ENCODE peak calls at places on chromosomes 4 and X, in four cellular contexts. One of them, this sample, is unnamed.

GRCh38 chrX:69152398-69152797 is 12.9 kb downstream of the PJA1 start:
- DNase-seq in astrocyte of the spinal cord: no peak
- DNase-seq in GM12865: no peak
- DNase-seq in PC-9: peak
- DNase-seq in this sample: no peak

GRCh38 chr4:173370130-173370476 is 651 bp upstream of the SAP30 start:
- DNase-seq in PC-9: no peak
- DNase-seq in astrocyte of the spinal cord: no peak
- DNase-seq in GM12865: peak
- DNase-seq in this sample: no peak

GRCh38 chr4:3205995-3206394 is 43.0 kb upstream of the MSANTD1 start:
- DNase-seq in PC-9: no peak
- DNase-seq in astrocyte of the spinal cord: no peak
- DNase-seq in GM12865: no peak
- DNase-seq in this sample: no peak

GRCh38 chrX:2714551-2714950 is 23.5 kb downstream of the CD99 start:
- DNase-seq in astrocyte of the spinal cord: no peak
- DNase-seq in PC-9: no peak
- DNase-seq in GM12865: no peak
- DNase-seq in this sample: no peak

GRCh38 chr4:54958236-54958635 is 167.2 kb downstream of the KDR start:
- DNase-seq in GM12865: no peak
- DNase-seq in astrocyte of the spinal cord: no peak
- DNase-seq in PC-9: no peak
- DNase-seq in this sample: no peak

GRCh38 chrX:16930392-16930791 is 16.1 kb upstream of the REPS2 start:
- DNase-seq in GM12865: no peak
- DNase-seq in astrocyte of the spinal cord: no peak
- DNase-seq in PC-9: no peak
- DNase-seq in this sample: no peak

GRCh38 chr4:134027931-134028330 is 173.7 kb downstream of the PABPC4L start:
- DNase-seq in astrocyte of the spinal cord: peak
- DNase-seq in PC-9: peak
- DNase-seq in GM12865: no peak
- DNase-seq in this sample: no peak

GRCh38 chr4:89653012-89653411 is 183.9 kb downstream of the SNCA start:
- DNase-seq in PC-9: no peak
- DNase-seq in astrocyte of the spinal cord: no peak
- DNase-seq in GM12865: no peak
- DNase-seq in this sample: no peak

GRCh38 chr4:142815834-142816233 is 30.3 kb downstream of the INPP4B start:
- DNase-seq in GM12865: peak
- DNase-seq in astrocyte of the spinal cord: peak
- DNase-seq in PC-9: peak
- DNase-seq in this sample: no peak

GRCh38 chrX:134718329-134719317 is 60.4 kb upstream of the PLAC1 start:
- DNase-seq in PC-9: peak
- DNase-seq in astrocyte of the spinal cord: peak
- DNase-seq in GM12865: peak
- DNase-seq in this sample: no peak

GRCh38 chr4:47349323-47349722 is 114.2 kb downstream of the COMMD8 start:
- DNase-seq in PC-9: no peak
- DNase-seq in GM12865: no peak
- DNase-seq in astrocyte of the spinal cord: peak
- DNase-seq in this sample: no peak

GRCh38 chrX:32489125-32489524 is 722.2 kb downstream of the DMD start:
- DNase-seq in GM12865: no peak
- DNase-seq in PC-9: no peak
- DNase-seq in astrocyte of the spinal cord: no peak
- DNase-seq in this sample: no peak

GRCh38 chrX:32480019-32480418 is 731.3 kb downstream of the DMD start:
- DNase-seq in GM12865: no peak
- DNase-seq in astrocyte of the spinal cord: no peak
- DNase-seq in PC-9: no peak
- DNase-seq in this sample: no peak

GRCh38 chrX:32483534-32484136 is 727.7 kb downstream of the DMD start:
- DNase-seq in astrocyte of the spinal cord: no peak
- DNase-seq in GM12865: no peak
- DNase-seq in PC-9: no peak
- DNase-seq in this sample: no peak
- TF ChIP-seq CTCF in astrocyte of the spinal cord: peak
- TF ChIP-seq CTCF in GM12865: no peak
- TF ChIP-seq CTCF in PC-9: peak
- TF ChIP-seq CTCF in this sample: no peak

GRCh38 chr4:111632752-111633151 is 512.5 kb upstream of the FAM241A start:
- DNase-seq in GM12865: no peak
- DNase-seq in astrocyte of the spinal cord: no peak
- DNase-seq in PC-9: no peak
- DNase-seq in this sample: no peak

GRCh38 chr4:111628437-111628836 is 516.8 kb upstream of the FAM241A start:
- DNase-seq in PC-9: no peak
- DNase-seq in GM12865: no peak
- DNase-seq in astrocyte of the spinal cord: peak
- DNase-seq in this sample: no peak

GRCh38 chr4:111630705-111631104 is 514.5 kb upstream of the FAM241A start:
- DNase-seq in astrocyte of the spinal cord: peak
- DNase-seq in PC-9: no peak
- DNase-seq in GM12865: no peak
- DNase-seq in this sample: no peak

GRCh38 chr4:111633663-111634266 is 511.5 kb upstream of the FAM241A start:
- DNase-seq in PC-9: no peak
- DNase-seq in astrocyte of the spinal cord: no peak
- DNase-seq in GM12865: no peak
- DNase-seq in this sample: no peak

GRCh38 chr4:111631157-111631999 is 513.9 kb upstream of the FAM241A start:
- DNase-seq in GM12865: peak
- DNase-seq in astrocyte of the spinal cord: peak
- DNase-seq in PC-9: no peak
- DNase-seq in this sample: no peak
- TF ChIP-seq CTCF in GM12865: peak
- TF ChIP-seq CTCF in astrocyte of the spinal cord: peak
- TF ChIP-seq CTCF in PC-9: peak
- TF ChIP-seq CTCF in this sample: no peak

GRCh38 chr4:156593464-156593863 is 378.1 kb downstream of the PDGFC start:
- DNase-seq in astrocyte of the spinal cord: no peak
- DNase-seq in GM12865: no peak
- DNase-seq in PC-9: no peak
- DNase-seq in this sample: no peak

GRCh38 chr4:156595041-156595440 is 376.6 kb downstream of the PDGFC start:
- DNase-seq in astrocyte of the spinal cord: no peak
- DNase-seq in PC-9: no peak
- DNase-seq in GM12865: no peak
- DNase-seq in this sample: no peak

GRCh38 chr4:156598138-156598681 is 373.4 kb downstream of the PDGFC start:
- DNase-seq in astrocyte of the spinal cord: peak
- DNase-seq in GM12865: no peak
- DNase-seq in PC-9: peak
- DNase-seq in this sample: no peak

GRCh38 chr4:156594619-156595018 is 377.0 kb downstream of the PDGFC start:
- DNase-seq in PC-9: no peak
- DNase-seq in astrocyte of the spinal cord: no peak
- DNase-seq in GM12865: no peak
- DNase-seq in this sample: no peak

GRCh38 chr4:156596026-156596425 is 375.6 kb downstream of the PDGFC start:
- DNase-seq in GM12865: no peak
- DNase-seq in PC-9: no peak
- DNase-seq in astrocyte of the spinal cord: no peak
- DNase-seq in this sample: no peak
- TF ChIP-seq CTCF in GM12865: no peak
- TF ChIP-seq CTCF in PC-9: no peak
- TF ChIP-seq CTCF in astrocyte of the spinal cord: no peak
- TF ChIP-seq CTCF in this sample: no peak

GRCh38 chrX:148049441-148049840 is 68.3 kb downstream of the FMR1NB start:
- DNase-seq in GM12865: peak
- DNase-seq in PC-9: no peak
- DNase-seq in astrocyte of the spinal cord: peak
- DNase-seq in this sample: no peak
- TF ChIP-seq CTCF in GM12865: peak
- TF ChIP-seq CTCF in PC-9: peak
- TF ChIP-seq CTCF in astrocyte of the spinal cord: peak
- TF ChIP-seq CTCF in this sample: no peak

DNA sequence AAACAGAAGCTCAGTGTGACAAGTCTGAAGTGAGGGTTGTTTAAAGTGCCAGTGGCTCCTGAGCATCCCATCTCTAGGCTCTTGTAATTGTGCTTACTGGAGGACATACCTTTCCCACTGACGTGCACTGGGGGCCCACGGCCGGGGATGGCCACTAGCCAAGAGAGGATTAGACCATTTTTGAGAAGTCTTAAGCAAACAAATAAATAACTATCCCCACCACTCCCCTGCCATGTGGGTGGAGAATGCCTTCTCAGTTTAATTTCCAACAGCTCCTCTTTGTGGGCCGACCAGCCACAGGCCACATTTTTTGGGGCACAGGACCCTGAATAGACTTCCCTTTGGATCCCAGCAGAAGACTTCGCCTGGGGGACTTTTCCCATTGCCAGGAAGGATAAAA is 125.0 kb upstream of the MSX1 start:
- DNase-seq in GM12865: no peak
- DNase-seq in PC-9: no peak
- DNase-seq in astrocyte of the spinal cord: no peak
- DNase-seq in this sample: no peak
- TF ChIP-seq CTCF in GM12865: no peak
- TF ChIP-seq CTCF in PC-9: no peak
- TF ChIP-seq CTCF in astrocyte of the spinal cord: no peak
- TF ChIP-seq CTCF in this sample: no peak

GRCh38 chrX:21870494-21870893 is 14.7 kb downstream of the YY2 start:
- DNase-seq in astrocyte of the spinal cord: no peak
- DNase-seq in GM12865: no peak
- DNase-seq in PC-9: no peak
- DNase-seq in this sample: no peak
- TF ChIP-seq CTCF in astrocyte of the spinal cord: no peak
- TF ChIP-seq CTCF in GM12865: no peak
- TF ChIP-seq CTCF in PC-9: no peak
- TF ChIP-seq CTCF in this sample: no peak

GRCh38 chr4:182916483-182917181 is 554 bp downstream of the DCTD start:
- DNase-seq in GM12865: peak
- DNase-seq in astrocyte of the spinal cord: peak
- DNase-seq in PC-9: peak
- DNase-seq in this sample: no peak
- TF ChIP-seq CTCF in GM12865: no peak
- TF ChIP-seq CTCF in astrocyte of the spinal cord: no peak
- TF ChIP-seq CTCF in PC-9: no peak
- TF ChIP-seq CTCF in this sample: no peak

DNA sequence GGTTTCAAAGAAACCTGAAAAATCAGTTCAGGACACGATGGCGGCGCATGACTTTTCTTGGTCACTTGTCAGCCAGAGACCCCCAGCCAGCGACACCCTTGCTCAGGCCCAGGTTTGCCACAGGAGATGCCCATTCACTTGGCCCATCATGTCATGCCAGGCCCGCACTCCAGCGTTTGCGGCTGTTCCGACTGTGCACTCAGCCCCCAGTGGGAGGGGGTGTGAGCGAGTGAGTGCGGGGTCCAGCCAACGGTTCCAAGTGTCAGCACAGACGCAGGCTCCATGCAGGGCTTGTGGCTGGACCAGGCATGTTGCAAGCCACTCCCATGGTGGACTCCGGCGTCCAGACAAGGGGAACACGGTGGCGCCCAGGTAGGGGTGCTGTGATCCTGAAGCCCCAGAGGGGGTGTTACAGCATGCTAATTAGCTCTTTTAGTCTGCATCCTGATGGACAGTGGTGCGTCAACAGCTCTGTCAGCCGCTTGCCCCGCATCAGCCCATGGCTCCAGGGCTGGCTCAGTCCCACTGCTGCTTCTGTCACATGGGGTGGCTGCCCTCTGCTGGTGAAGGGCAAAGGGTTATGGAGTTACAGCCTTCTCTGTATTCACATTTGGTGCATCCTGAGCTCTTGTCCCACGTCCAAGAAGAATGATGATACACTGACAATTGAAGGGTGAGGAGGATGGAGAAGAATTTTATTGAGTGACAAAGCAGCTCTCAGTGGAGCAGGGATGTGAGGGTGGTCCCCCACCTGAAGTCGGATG is 3.7 kb upstream of the MAEA start:
- DNase-seq in astrocyte of the spinal cord: no peak
- DNase-seq in GM12865: peak
- DNase-seq in PC-9: no peak
- DNase-seq in this sample: no peak
- TF ChIP-seq CTCF in astrocyte of the spinal cord: no peak
- TF ChIP-seq CTCF in GM12865: peak
- TF ChIP-seq CTCF in PC-9: peak
- TF ChIP-seq CTCF in this sample: no peak

This sample was measured in activated B cell treated with CpG ODN at 0.5 μM for 24 hours.